ENCODE peak calls at places on chromosome 16, in six cellular contexts. V is H1, O is H9, Z is neuronal stem cell, P is mesenchymal stem cell, M is trophoblast cell. N is an unnamed sample.

GRCh38 chr16:70395345-70395901 is 43.5 kb downstream of the ST3GAL2 start:
- DNase-seq in P (peak; percentile 41), M (peak; percentile 65), V (peak; percentile 57), Z (peak; percentile 48), O (peak; percentile 90), N (peak; percentile 22)

GRCh38 chr16:53372942-53373871 is 61.1 kb upstream of the RBL2 start:
- DNase-seq in O (peak; percentile 60), V (peak; percentile 38), M (peak; percentile 92), Z (no peak), P (no peak), N (no peak)

GRCh38 chr16:3274490-3274889 is 8.8 kb upstream of the ZNF263 start:
- DNase-seq in M (no peak), Z (no peak), O (no peak), P (no peak), V (no peak), N (peak; percentile 30)

GRCh38 chr16:83187404-83187803 is 560.6 kb downstream of the CDH13 start:
- DNase-seq in O (no peak), Z (no peak), V (no peak), P (peak; percentile 75), M (peak; percentile 29), N (peak; percentile 89)

GRCh38 chr16:85303354-85303883 is 191.1 kb upstream of the CIBAR2 start:
- DNase-seq in M (peak; percentile 85), Z (peak; percentile 43), O (peak; percentile 86), P (peak; percentile 60), V (no peak), N (no peak)

GRCh38 chr16:60107920-60108319 is 1373.8 kb upstream of the GOT2 start:
- DNase-seq in M (no peak), P (no peak), O (no peak), Z (no peak), V (no peak), N (no peak)

GRCh38 chr16:70677499-70678120 is 8.2 kb downstream of the MTSS2 start:
- DNase-seq in P (no peak), V (no peak), M (no peak), Z (no peak), O (no peak), N (no peak)

GRCh38 chr16:55510185-55510805 is 1.4 kb downstream of the LPCAT2 start:
- DNase-seq in V (no peak), P (no peak), Z (no peak), O (no peak), M (no peak), N (no peak)

GRCh38 chr16:66636199-66636598 is 31.7 kb downstream of the CMTM3 start:
- DNase-seq in V (no peak), M (no peak), Z (no peak), O (no peak), P (no peak), N (no peak)

GRCh38 chr16:84820305-84820684 is 510 bp downstream of the CRISPLD2 start:
- DNase-seq in P (peak; percentile 52), M (peak; percentile 87), V (no peak), Z (no peak), O (no peak), N (no peak)

GRCh38 chr16:76946879-76947278 is 244.1 kb upstream of the MON1B start:
- DNase-seq in P (peak; percentile 82), O (no peak), V (no peak), M (peak; percentile 58), Z (no peak), N (peak; percentile 79)

GRCh38 chr16:82627811-82628339 is 1.1 kb downstream of the CDH13 start:
- DNase-seq in P (peak; percentile 47), V (no peak), O (peak; percentile 43), Z (no peak), M (no peak), N (peak; percentile 26)

GRCh38 chr16:83023011-83023410 is 396.2 kb downstream of the CDH13 start:
- DNase-seq in O (no peak), P (no peak), V (no peak), Z (no peak), M (no peak), N (no peak)

GRCh38 chr16:3564889-3565141 is 12.4 kb downstream of the NLRC3 start:
- DNase-seq in Z (no peak), O (no peak), P (no peak), M (no peak), V (no peak), N (no peak)

GRCh38 chr16:89867918-89868317 is 5.5 kb upstream of the TCF25 start:
- DNase-seq in V (no peak), P (no peak), O (no peak), Z (no peak), M (no peak), N (no peak)

GRCh38 chr16:75251280-75252048 is at the start of gene BCAR1:
- DNase-seq in P (peak; percentile 93), O (peak; percentile 96), M (peak; percentile 93), V (peak; percentile 50), Z (peak; percentile 89), N (peak; percentile 93)
- H2AK5ac ChIP-seq in P (peak within 1 kb of the TSS; percentile 100), O (no peak within 1 kb of the TSS), M (peak within 1 kb of the TSS; percentile 98), V (peak within 1 kb of the TSS; percentile 97), Z (peak within 1 kb of the TSS; percentile 98), N (peak within 1 kb of the TSS; percentile 99)

GRCh38 chr16:21524068-21524751 is 75.2 kb upstream of the METTL9 start:
- DNase-seq in M (no peak), O (no peak), Z (no peak), V (no peak), P (no peak), N (no peak)

GRCh38 chr16:21526923-21527807 is 72.2 kb upstream of the METTL9 start:
- DNase-seq in Z (no peak), O (no peak), M (no peak), P (no peak), V (no peak), N (no peak)

DNA sequence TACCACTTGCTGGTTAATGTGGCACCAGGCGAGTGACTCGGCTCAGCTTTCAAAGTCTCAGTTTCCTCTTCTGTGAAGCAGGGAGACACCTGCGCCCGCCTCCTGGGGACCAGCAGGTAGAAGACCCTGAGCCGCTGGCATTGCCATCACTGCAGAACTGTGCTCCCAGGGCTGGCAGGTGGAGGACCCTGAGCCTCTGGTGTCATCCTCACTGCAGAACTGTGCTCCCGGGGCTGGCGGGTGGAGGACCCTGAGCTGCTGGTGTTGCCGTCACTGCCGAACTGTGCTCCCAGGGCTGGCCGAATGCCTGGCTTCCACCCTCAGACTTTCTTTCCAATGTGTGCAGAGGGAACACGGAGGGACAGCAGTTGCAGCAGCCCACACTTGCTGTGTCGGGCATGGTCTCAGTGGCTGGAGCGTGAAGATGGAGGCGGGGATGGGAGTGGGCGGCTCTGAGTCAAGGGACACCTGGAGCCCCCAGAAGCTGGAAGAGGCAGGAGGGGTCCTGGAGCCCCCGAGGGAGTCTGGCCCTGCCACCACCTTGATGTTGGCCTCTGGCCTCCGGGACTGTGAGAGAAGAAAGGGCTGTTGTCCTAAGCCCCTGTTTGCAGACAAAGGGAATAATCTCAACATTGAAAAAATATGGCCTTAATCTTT is 75.8 kb upstream of the METTL9 start:
- DNase-seq in Z (no peak), O (no peak), V (no peak), M (no peak), P (no peak), N (no peak)
- H4K91ac ChIP-seq in Z (no peak overlapping the region), O (no peak overlapping the region), V (peak overlapping the region; percentile 65), M (no peak overlapping the region), P (no peak overlapping the region), N (no peak overlapping the region)

GRCh38 chr16:552171-552570 is 8.0 kb upstream of the PRR35 start:
- DNase-seq in M (no peak), O (no peak), Z (no peak), V (no peak), P (no peak), N (no peak)
- H2AK5ac ChIP-seq in M (no peak overlapping the region), O (no peak overlapping the region), Z (no peak overlapping the region), V (no peak overlapping the region), P (no peak overlapping the region), N (no peak overlapping the region)

DNA sequence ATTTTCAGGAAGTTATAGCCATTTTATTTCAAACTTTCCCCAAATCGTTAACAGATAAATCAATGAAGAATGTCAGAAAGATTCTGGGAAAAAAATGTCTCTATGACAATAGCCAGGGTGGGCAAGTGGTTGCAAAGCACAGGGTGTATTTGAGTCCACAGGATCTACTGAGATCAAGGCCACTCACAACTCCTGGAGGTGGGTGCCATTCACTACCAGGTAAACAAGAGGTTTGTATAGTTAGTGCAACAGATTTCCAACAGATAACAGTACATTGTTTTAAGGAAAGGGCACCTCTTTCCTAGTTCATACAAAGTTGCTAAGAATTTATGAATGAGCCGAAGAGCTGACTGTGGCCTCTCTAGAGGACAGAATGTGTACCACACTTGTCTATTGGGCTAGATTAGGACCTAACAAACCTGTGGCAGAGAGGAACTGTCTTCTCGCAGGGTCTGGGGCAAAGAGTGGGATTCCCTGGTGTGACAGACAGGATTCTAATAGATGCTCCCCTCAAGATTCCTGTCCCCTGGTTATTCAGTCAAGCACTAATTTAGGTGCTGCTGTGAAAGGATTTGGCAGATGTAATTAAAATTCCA is 52.0 kb upstream of the ZNF629 start:
- DNase-seq in P (no peak), M (peak; percentile 35), V (no peak), Z (no peak), O (no peak), N (no peak)
- H4K91ac ChIP-seq in P (no peak overlapping the region), M (no peak overlapping the region), V (no peak overlapping the region), Z (no peak overlapping the region), O (no peak overlapping the region), N (no peak overlapping the region)

GRCh38 chr16:79411805-79412204 is 188.7 kb downstream of the MAF start:
- DNase-seq in P (no peak), Z (no peak), M (no peak), V (no peak), O (no peak), N (no peak)
- H2AK5ac ChIP-seq in P (no peak overlapping the region), Z (no peak overlapping the region), M (no peak overlapping the region), V (peak overlapping the region; percentile 70), O (no peak overlapping the region), N (no peak overlapping the region)

DNA sequence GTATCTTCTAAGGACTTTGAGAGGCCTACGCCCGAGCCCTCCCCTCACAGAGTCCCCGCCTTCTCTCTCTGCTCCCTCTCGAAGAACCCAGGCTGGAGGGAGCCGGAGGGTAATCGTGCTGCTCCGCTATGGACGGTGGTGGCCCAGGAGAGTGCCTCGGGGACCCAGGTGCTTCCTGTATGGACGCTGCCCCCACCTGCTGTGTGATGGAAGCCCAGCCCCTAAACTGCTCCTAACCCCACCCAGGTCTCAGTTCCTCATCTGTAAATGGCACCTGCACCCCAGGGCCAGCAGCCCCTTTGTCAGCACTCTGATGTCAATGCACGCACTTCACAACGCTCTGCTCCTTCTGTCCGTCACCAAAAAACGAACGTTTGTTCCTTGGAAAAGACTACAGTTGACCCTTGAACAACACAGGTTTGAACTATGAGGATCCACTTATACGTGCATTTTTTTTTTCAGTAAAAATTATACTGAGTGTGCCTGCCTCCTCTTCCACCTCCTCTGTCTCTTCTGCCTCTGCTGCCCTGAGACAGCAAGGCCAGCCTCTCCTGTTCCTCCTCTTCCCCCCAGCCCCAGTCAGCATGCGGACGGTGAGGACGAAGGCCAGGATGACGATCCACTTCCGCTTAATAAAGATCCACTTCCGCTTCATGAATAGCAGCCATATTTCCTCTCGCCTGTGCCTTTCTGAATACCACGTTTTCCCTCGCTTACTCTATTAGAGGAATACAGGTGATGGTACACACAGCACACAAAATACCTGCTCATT is 118.3 kb downstream of the BANP start:
- DNase-seq in O (no peak), Z (no peak), M (no peak), P (no peak), V (no peak), N (no peak)
- H4K91ac ChIP-seq in O (no peak overlapping the region), Z (no peak overlapping the region), M (no peak overlapping the region), P (no peak overlapping the region), V (no peak overlapping the region), N (no peak overlapping the region)

GRCh38 chr16:49695782-49696413 is 160.0 kb downstream of the ZNF423 start:
- DNase-seq in P (no peak), M (no peak), V (no peak), O (no peak), Z (no peak), N (no peak)
- H2AK5ac ChIP-seq in P (peak overlapping the region; percentile 61), M (no peak overlapping the region), V (peak overlapping the region; percentile 91), O (no peak overlapping the region), Z (no peak overlapping the region), N (no peak overlapping the region)

N was measured in IMR-90.